ENCODE peak calls at places on chromosomes 4 and X, in eight cellular contexts. One of them, this sample, is unnamed.

GRCh38 chr4:89212666-89213381 is 94.8 kb downstream of the GPRIN3 start:
- DNase-seq in activated CD8-positive, alpha-beta memory T cell treated with anti-CD3 and anti-CD28 coated beads for 24 hours: no peak
- DNase-seq in RPMI7951: peak
- DNase-seq in putamen: no peak
- DNase-seq in upper lobe of left lung: no peak
- DNase-seq in stimulated activated naive CD4-positive, alpha-beta T cell: no peak
- DNase-seq in hippocampal formation: no peak
- DNase-seq in cortex of kidney: no peak
- DNase-seq in this sample: peak

GRCh38 chr4:123361195-123361861 is 35.3 kb upstream of the SPRY1 start:
- DNase-seq in putamen: no peak
- DNase-seq in activated CD8-positive, alpha-beta memory T cell treated with anti-CD3 and anti-CD28 coated beads for 24 hours: no peak
- DNase-seq in cortex of kidney: no peak
- DNase-seq in upper lobe of left lung: no peak
- DNase-seq in RPMI7951: peak
- DNase-seq in hippocampal formation: no peak
- DNase-seq in stimulated activated naive CD4-positive, alpha-beta T cell: no peak
- DNase-seq in this sample: peak

GRCh38 chr4:112284662-112285411 is 867 bp downstream of the TIFA start:
- DNase-seq in RPMI7951: peak
- DNase-seq in activated CD8-positive, alpha-beta memory T cell treated with anti-CD3 and anti-CD28 coated beads for 24 hours: no peak
- DNase-seq in stimulated activated naive CD4-positive, alpha-beta T cell: no peak
- DNase-seq in hippocampal formation: peak
- DNase-seq in cortex of kidney: no peak
- DNase-seq in upper lobe of left lung: no peak
- DNase-seq in putamen: no peak
- DNase-seq in this sample: peak

GRCh38 chr4:80529021-80529420 is 193.5 kb downstream of the CFAP299 start:
- DNase-seq in RPMI7951: no peak
- DNase-seq in stimulated activated naive CD4-positive, alpha-beta T cell: no peak
- DNase-seq in putamen: no peak
- DNase-seq in upper lobe of left lung: no peak
- DNase-seq in cortex of kidney: no peak
- DNase-seq in hippocampal formation: no peak
- DNase-seq in activated CD8-positive, alpha-beta memory T cell treated with anti-CD3 and anti-CD28 coated beads for 24 hours: no peak
- DNase-seq in this sample: no peak

GRCh38 chr4:46937493-46937892 is 28.4 kb upstream of the COX7B2 start:
- DNase-seq in hippocampal formation: no peak
- DNase-seq in stimulated activated naive CD4-positive, alpha-beta T cell: no peak
- DNase-seq in putamen: peak
- DNase-seq in cortex of kidney: no peak
- DNase-seq in activated CD8-positive, alpha-beta memory T cell treated with anti-CD3 and anti-CD28 coated beads for 24 hours: no peak
- DNase-seq in RPMI7951: no peak
- DNase-seq in upper lobe of left lung: no peak
- DNase-seq in this sample: peak

GRCh38 chr4:1337376-1337831 is 9.6 kb upstream of the UVSSA start:
- DNase-seq in upper lobe of left lung: no peak
- DNase-seq in putamen: no peak
- DNase-seq in RPMI7951: peak
- DNase-seq in hippocampal formation: no peak
- DNase-seq in cortex of kidney: no peak
- DNase-seq in stimulated activated naive CD4-positive, alpha-beta T cell: no peak
- DNase-seq in activated CD8-positive, alpha-beta memory T cell treated with anti-CD3 and anti-CD28 coated beads for 24 hours: no peak
- DNase-seq in this sample: no peak

GRCh38 chrX:72120798-72121197 is 10.9 kb downstream of the RTL5 start:
- DNase-seq in upper lobe of left lung: peak
- DNase-seq in RPMI7951: peak
- DNase-seq in putamen: no peak
- DNase-seq in cortex of kidney: no peak
- DNase-seq in stimulated activated naive CD4-positive, alpha-beta T cell: no peak
- DNase-seq in hippocampal formation: no peak
- DNase-seq in activated CD8-positive, alpha-beta memory T cell treated with anti-CD3 and anti-CD28 coated beads for 24 hours: no peak
- DNase-seq in this sample: peak

GRCh38 chrX:13293700-13294099 is 26.2 kb downstream of the ATXN3L start:
- DNase-seq in RPMI7951: no peak
- DNase-seq in activated CD8-positive, alpha-beta memory T cell treated with anti-CD3 and anti-CD28 coated beads for 24 hours: no peak
- DNase-seq in upper lobe of left lung: no peak
- DNase-seq in hippocampal formation: no peak
- DNase-seq in cortex of kidney: no peak
- DNase-seq in stimulated activated naive CD4-positive, alpha-beta T cell: no peak
- DNase-seq in putamen: no peak
- DNase-seq in this sample: peak

GRCh38 chr4:58543465-58543864 is 1433.3 kb upstream of the IGFBP7 start:
- DNase-seq in hippocampal formation: no peak
- DNase-seq in putamen: peak
- DNase-seq in activated CD8-positive, alpha-beta memory T cell treated with anti-CD3 and anti-CD28 coated beads for 24 hours: no peak
- DNase-seq in cortex of kidney: no peak
- DNase-seq in stimulated activated naive CD4-positive, alpha-beta T cell: no peak
- DNase-seq in RPMI7951: no peak
- DNase-seq in upper lobe of left lung: no peak
- DNase-seq in this sample: no peak

GRCh38 chr4:8904041-8904501 is 32.4 kb upstream of the HMX1 start:
- DNase-seq in cortex of kidney: no peak
- DNase-seq in hippocampal formation: no peak
- DNase-seq in putamen: no peak
- DNase-seq in upper lobe of left lung: no peak
- DNase-seq in stimulated activated naive CD4-positive, alpha-beta T cell: no peak
- DNase-seq in activated CD8-positive, alpha-beta memory T cell treated with anti-CD3 and anti-CD28 coated beads for 24 hours: no peak
- DNase-seq in RPMI7951: no peak
- DNase-seq in this sample: no peak

GRCh38 chrX:74464722-74465121 is 43.4 kb downstream of the SLC16A2 start:
- DNase-seq in hippocampal formation: no peak
- DNase-seq in upper lobe of left lung: no peak
- DNase-seq in RPMI7951: no peak
- DNase-seq in stimulated activated naive CD4-positive, alpha-beta T cell: no peak
- DNase-seq in putamen: no peak
- DNase-seq in activated CD8-positive, alpha-beta memory T cell treated with anti-CD3 and anti-CD28 coated beads for 24 hours: no peak
- DNase-seq in cortex of kidney: no peak
- DNase-seq in this sample: no peak

GRCh38 chrX:121641560-121641959 is 594.1 kb downstream of the GLUD2 start:
- DNase-seq in activated CD8-positive, alpha-beta memory T cell treated with anti-CD3 and anti-CD28 coated beads for 24 hours: no peak
- DNase-seq in upper lobe of left lung: no peak
- DNase-seq in putamen: no peak
- DNase-seq in cortex of kidney: no peak
- DNase-seq in hippocampal formation: no peak
- DNase-seq in RPMI7951: peak
- DNase-seq in stimulated activated naive CD4-positive, alpha-beta T cell: no peak
- DNase-seq in this sample: peak

GRCh38 chr4:13546855-13547562 is 2.7 kb upstream of the NKX3-2 start:
- DNase-seq in cortex of kidney: no peak
- DNase-seq in hippocampal formation: no peak
- DNase-seq in RPMI7951: no peak
- DNase-seq in activated CD8-positive, alpha-beta memory T cell treated with anti-CD3 and anti-CD28 coated beads for 24 hours: no peak
- DNase-seq in putamen: no peak
- DNase-seq in stimulated activated naive CD4-positive, alpha-beta T cell: peak
- DNase-seq in upper lobe of left lung: no peak
- DNase-seq in this sample: no peak

GRCh38 chrX:69968956-69969355 is 80.8 kb downstream of the AWAT2 start:
- DNase-seq in activated CD8-positive, alpha-beta memory T cell treated with anti-CD3 and anti-CD28 coated beads for 24 hours: no peak
- DNase-seq in hippocampal formation: no peak
- DNase-seq in upper lobe of left lung: no peak
- DNase-seq in stimulated activated naive CD4-positive, alpha-beta T cell: no peak
- DNase-seq in RPMI7951: no peak
- DNase-seq in putamen: peak
- DNase-seq in cortex of kidney: no peak
- DNase-seq in this sample: no peak

GRCh38 chr4:1752284-1753041 is 31.1 kb downstream of the TACC3 start:
- DNase-seq in activated CD8-positive, alpha-beta memory T cell treated with anti-CD3 and anti-CD28 coated beads for 24 hours: no peak
- DNase-seq in RPMI7951: no peak
- DNase-seq in cortex of kidney: no peak
- DNase-seq in upper lobe of left lung: peak
- DNase-seq in stimulated activated naive CD4-positive, alpha-beta T cell: no peak
- DNase-seq in hippocampal formation: no peak
- DNase-seq in putamen: no peak
- DNase-seq in this sample: no peak

GRCh38 chr4:40865696-40866095 is 115.9 kb downstream of the NSUN7 start:
- DNase-seq in RPMI7951: no peak
- DNase-seq in stimulated activated naive CD4-positive, alpha-beta T cell: no peak
- DNase-seq in activated CD8-positive, alpha-beta memory T cell treated with anti-CD3 and anti-CD28 coated beads for 24 hours: no peak
- DNase-seq in cortex of kidney: no peak
- DNase-seq in hippocampal formation: no peak
- DNase-seq in upper lobe of left lung: no peak
- DNase-seq in putamen: no peak
- DNase-seq in this sample: peak

GRCh38 chrX:103373581-103373980 is 2.8 kb upstream of the BEX3 start:
- DNase-seq in hippocampal formation: no peak
- DNase-seq in upper lobe of left lung: no peak
- DNase-seq in putamen: no peak
- DNase-seq in cortex of kidney: no peak
- DNase-seq in RPMI7951: no peak
- DNase-seq in stimulated activated naive CD4-positive, alpha-beta T cell: no peak
- DNase-seq in activated CD8-positive, alpha-beta memory T cell treated with anti-CD3 and anti-CD28 coated beads for 24 hours: no peak
- DNase-seq in this sample: no peak

GRCh38 chrX:41722816-41723215 is 1.2 kb upstream of the GPR82 start:
- DNase-seq in upper lobe of left lung: no peak
- DNase-seq in stimulated activated naive CD4-positive, alpha-beta T cell: no peak
- DNase-seq in cortex of kidney: no peak
- DNase-seq in RPMI7951: no peak
- DNase-seq in putamen: no peak
- DNase-seq in activated CD8-positive, alpha-beta memory T cell treated with anti-CD3 and anti-CD28 coated beads for 24 hours: no peak
- DNase-seq in hippocampal formation: no peak
- DNase-seq in this sample: peak

GRCh38 chrX:7132335-7133035 is 15.0 kb upstream of the STS start:
- DNase-seq in putamen: no peak
- DNase-seq in cortex of kidney: no peak
- DNase-seq in upper lobe of left lung: peak
- DNase-seq in RPMI7951: peak
- DNase-seq in activated CD8-positive, alpha-beta memory T cell treated with anti-CD3 and anti-CD28 coated beads for 24 hours: no peak
- DNase-seq in stimulated activated naive CD4-positive, alpha-beta T cell: peak
- DNase-seq in hippocampal formation: no peak
- DNase-seq in this sample: peak

GRCh38 chrX:22690116-22690515 is 309.6 kb upstream of the DDX53 start:
- DNase-seq in stimulated activated naive CD4-positive, alpha-beta T cell: no peak
- DNase-seq in hippocampal formation: no peak
- DNase-seq in upper lobe of left lung: no peak
- DNase-seq in putamen: no peak
- DNase-seq in RPMI7951: no peak
- DNase-seq in cortex of kidney: no peak
- DNase-seq in activated CD8-positive, alpha-beta memory T cell treated with anti-CD3 and anti-CD28 coated beads for 24 hours: no peak
- DNase-seq in this sample: no peak

GRCh38 chr4:172578712-172579111 is 589.9 kb upstream of the GALNT7 start:
- DNase-seq in stimulated activated naive CD4-positive, alpha-beta T cell: no peak
- DNase-seq in putamen: no peak
- DNase-seq in upper lobe of left lung: no peak
- DNase-seq in hippocampal formation: no peak
- DNase-seq in activated CD8-positive, alpha-beta memory T cell treated with anti-CD3 and anti-CD28 coated beads for 24 hours: no peak
- DNase-seq in RPMI7951: no peak
- DNase-seq in cortex of kidney: no peak
- DNase-seq in this sample: peak

GRCh38 chrX:8987672-8988250 is 46.2 kb downstream of the FAM9B start:
- DNase-seq in RPMI7951: no peak
- DNase-seq in cortex of kidney: no peak
- DNase-seq in hippocampal formation: no peak
- DNase-seq in stimulated activated naive CD4-positive, alpha-beta T cell: peak
- DNase-seq in putamen: no peak
- DNase-seq in upper lobe of left lung: no peak
- DNase-seq in activated CD8-positive, alpha-beta memory T cell treated with anti-CD3 and anti-CD28 coated beads for 24 hours: no peak
- DNase-seq in this sample: no peak

GRCh38 chr4:113560579-113560978 is 201.0 kb downstream of the CAMK2D start:
- DNase-seq in stimulated activated naive CD4-positive, alpha-beta T cell: no peak
- DNase-seq in upper lobe of left lung: no peak
- DNase-seq in activated CD8-positive, alpha-beta memory T cell treated with anti-CD3 and anti-CD28 coated beads for 24 hours: no peak
- DNase-seq in putamen: no peak
- DNase-seq in cortex of kidney: no peak
- DNase-seq in hippocampal formation: no peak
- DNase-seq in RPMI7951: no peak
- DNase-seq in this sample: no peak